ENCODE peak calls at places on chromosome 12, in four cellular contexts. W, X, Y and V are unnamed samples.

GRCh38 chr12:67889935-67890334 is 99.3 kb upstream of the IFNG-AS1 start:
- DNase-seq in W (no peak), X (no peak), Y (no peak), V (no peak)

GRCh38 chr12:21827135-21827534 is 52.6 kb upstream of the KCNJ8 start:
- DNase-seq in W (no peak), X (no peak), Y (no peak), V (no peak)

GRCh38 chr12:96503971-96504370 is 14.6 kb downstream of the CFAP54 start:
- DNase-seq in W (no peak), X (no peak), Y (no peak), V (no peak)

GRCh38 chr12:81167694-81168093 is 89.8 kb downstream of the ACSS3 start:
- DNase-seq in W (no peak), X (no peak), Y (peak), V (no peak)

GRCh38 chr12:630656-631632 is 32.3 kb downstream of the NINJ2 start:
- DNase-seq in W (peak), X (no peak), Y (no peak), V (peak)

GRCh38 chr12:5101686-5102085 is 58.0 kb downstream of the KCNA5 start:
- DNase-seq in W (no peak), X (no peak), Y (no peak), V (no peak)

GRCh38 chr12:124754949-124755800 is 108.5 kb downstream of the SCARB1 start:
- DNase-seq in W (peak), X (no peak), Y (peak), V (peak)

GRCh38 chr12:55642275-55643068 is 5.8 kb downstream of the OR10P1 start:
- DNase-seq in W (no peak), X (peak), Y (no peak), V (no peak)

GRCh38 chr12:127829974-127830543 is 436.9 kb upstream of the TMEM132C start:
- DNase-seq in W (no peak), X (no peak), Y (no peak), V (no peak)

GRCh38 chr12:31479516-31480210 is 111.3 kb downstream of the DENND5B start:
- DNase-seq in W (no peak), X (peak), Y (no peak), V (no peak)

GRCh38 chr12:96422192-96422591 is 22.0 kb upstream of the CDK17 start:
- DNase-seq in W (no peak), X (no peak), Y (no peak), V (no peak)

GRCh38 chr12:50934371-50934851 is 17.9 kb upstream of the HIGD1C start:
- DNase-seq in W (no peak), X (no peak), Y (no peak), V (no peak)

GRCh38 chr12:122159879-122160278 is 14.1 kb downstream of the IL31 start:
- DNase-seq in W (no peak), X (peak), Y (no peak), V (no peak)

DNA sequence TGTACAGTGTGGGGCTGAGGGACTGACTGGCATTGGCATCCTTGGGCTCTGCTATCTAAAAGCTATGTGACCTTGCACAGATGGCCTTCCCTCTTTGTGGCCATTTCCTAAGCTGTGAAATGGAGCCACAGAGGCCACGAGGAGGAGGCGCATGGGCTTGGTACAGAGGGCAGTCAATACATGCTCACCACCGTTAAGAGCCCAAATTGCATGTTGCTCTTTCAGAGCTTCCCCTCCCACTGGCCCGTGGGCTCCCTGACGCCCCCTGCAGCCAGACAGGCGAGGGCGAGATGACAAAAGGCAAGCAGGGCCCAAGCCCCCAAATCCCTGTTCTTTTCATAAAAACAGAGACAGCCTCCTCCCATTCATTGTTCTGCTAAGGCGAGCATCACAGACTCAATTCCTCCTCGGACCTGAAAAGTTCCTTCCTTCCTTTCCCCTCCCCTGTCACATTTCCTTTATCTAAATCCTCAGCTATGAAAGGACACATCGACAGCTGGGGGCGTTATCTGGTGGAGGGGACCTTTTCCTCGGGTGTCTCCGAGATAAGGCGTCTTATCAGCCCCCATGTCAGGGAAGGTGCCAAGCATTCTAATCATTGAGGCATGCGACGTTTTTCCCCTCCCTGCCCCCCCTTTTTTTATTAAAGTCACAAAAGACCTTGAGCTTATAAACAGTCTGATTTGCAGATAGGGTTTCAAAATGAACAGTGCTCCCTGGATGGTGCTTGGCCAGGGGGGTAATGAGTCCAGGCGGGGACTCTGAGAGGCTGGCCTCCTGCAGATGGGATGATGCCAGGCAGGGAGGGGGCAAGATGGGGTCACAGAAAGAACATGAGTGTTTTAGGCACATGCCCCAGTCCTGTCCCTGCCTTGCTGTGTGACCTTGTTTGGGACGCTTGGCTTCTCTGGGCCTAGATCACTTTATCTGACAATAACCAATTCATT is 26.4 kb downstream of the FAM222A start:
- DNase-seq in W (peak), X (peak), Y (no peak), V (no peak)
- TF ChIP-seq CTCF in W (peak), X (peak), Y (no peak), V (peak)

GRCh38 chr12:60106207-60106606 is 510.4 kb downstream of the SLC16A7 start:
- DNase-seq in W (no peak), X (no peak), Y (peak), V (no peak)
- TF ChIP-seq CTCF in W (no peak), X (no peak), Y (peak), V (no peak)

GRCh38 chr12:113098428-113099028 is 37.0 kb downstream of the RASAL1 start:
- DNase-seq in W (peak), X (peak), Y (peak), V (peak)
- TF ChIP-seq CTCF in W (peak), X (peak), Y (peak), V (peak)

GRCh38 chr12:6205761-6206160 is 5.6 kb downstream of the CD9 start:
- DNase-seq in W (no peak), X (no peak), Y (no peak), V (no peak)

GRCh38 chr12:6206327-6206726 is 6.1 kb downstream of the CD9 start:
- DNase-seq in W (no peak), X (no peak), Y (no peak), V (no peak)

GRCh38 chr12:6202846-6203245 is 2.6 kb downstream of the CD9 start:
- DNase-seq in W (no peak), X (no peak), Y (no peak), V (no peak)

GRCh38 chr12:6205144-6205539 is 4.9 kb downstream of the CD9 start:
- DNase-seq in W (no peak), X (no peak), Y (no peak), V (no peak)

GRCh38 chr12:6204533-6205143 is 4.4 kb downstream of the CD9 start:
- DNase-seq in W (no peak), X (peak), Y (no peak), V (no peak)
- TF ChIP-seq CTCF in W (no peak), X (peak), Y (no peak), V (peak)